ENCODE peak calls at places on chromosomes 7 and 10, in seven cellular contexts. Q is AG10803; R is CD4-positive, alpha-beta T cell; S is HCT116; B is nephron progenitor cell; H is colonic mucosa; L is AG04449. G is an unnamed sample.
A peak's percentile ranks its signal among the peaks of the same experiment; 100 is the strongest.

GRCh38 chr7:75704928-75705327 is 33.8 kb downstream of the HIP1 start:
- DNase-seq in Q (no peak), R (no peak), S (no peak), B (no peak), H (no peak), L (no peak), G (no peak)

GRCh38 chr10:88850712-88851111 is 932 bp downstream of the ANKRD22 start:
- DNase-seq in Q (no peak), R (no peak), S (no peak), B (no peak), H (no peak), L (no peak), G (no peak)

GRCh38 chr7:137656227-137656849 is 190.4 kb downstream of the DGKI start:
- DNase-seq in Q (peak; percentile 77), R (peak; percentile 50), S (peak; percentile 49), B (peak; percentile 82), H (peak; percentile 81), L (no peak), G (peak; percentile 60)

GRCh38 chr7:44057849-44058758 is 7.3 kb downstream of the PGAM2 start:
- DNase-seq in Q (no peak), R (peak; percentile 26), S (no peak), B (no peak), H (no peak), L (no peak), G (no peak)

GRCh38 chr10:101682172-101682825 is 12.7 kb downstream of the FBXW4 start:
- DNase-seq in Q (no peak), R (no peak), S (no peak), B (no peak), H (no peak), L (no peak), G (no peak)

GRCh38 chr10:78165617-78166016 is 132.0 kb downstream of the RPS24 start:
- DNase-seq in Q (no peak), R (no peak), S (peak; percentile 26), B (peak; percentile 18), H (no peak), L (no peak), G (no peak)

GRCh38 chr7:131507592-131508331 is 48.7 kb downstream of the PODXL start:
- DNase-seq in Q (peak; percentile 69), R (peak; percentile 85), S (peak; percentile 44), B (peak; percentile 86), H (peak; percentile 86), L (no peak), G (peak; percentile 83)

GRCh38 chr7:31776616-31777015 is 89.6 kb downstream of the PPP1R17 start:
- DNase-seq in Q (peak; percentile 82), R (no peak), S (no peak), B (no peak), H (no peak), L (no peak), G (no peak)

GRCh38 chr10:130740166-130740565 is 571.4 kb downstream of the TCERG1L start:
- DNase-seq in Q (no peak), R (peak; percentile 29), S (no peak), B (no peak), H (no peak), L (no peak), G (peak; percentile 2)
- TF ChIP-seq CTCF in Q (no peak), R (no peak), S (no peak), B (no peak), H (no peak), L (no peak), G (no peak)

DNA sequence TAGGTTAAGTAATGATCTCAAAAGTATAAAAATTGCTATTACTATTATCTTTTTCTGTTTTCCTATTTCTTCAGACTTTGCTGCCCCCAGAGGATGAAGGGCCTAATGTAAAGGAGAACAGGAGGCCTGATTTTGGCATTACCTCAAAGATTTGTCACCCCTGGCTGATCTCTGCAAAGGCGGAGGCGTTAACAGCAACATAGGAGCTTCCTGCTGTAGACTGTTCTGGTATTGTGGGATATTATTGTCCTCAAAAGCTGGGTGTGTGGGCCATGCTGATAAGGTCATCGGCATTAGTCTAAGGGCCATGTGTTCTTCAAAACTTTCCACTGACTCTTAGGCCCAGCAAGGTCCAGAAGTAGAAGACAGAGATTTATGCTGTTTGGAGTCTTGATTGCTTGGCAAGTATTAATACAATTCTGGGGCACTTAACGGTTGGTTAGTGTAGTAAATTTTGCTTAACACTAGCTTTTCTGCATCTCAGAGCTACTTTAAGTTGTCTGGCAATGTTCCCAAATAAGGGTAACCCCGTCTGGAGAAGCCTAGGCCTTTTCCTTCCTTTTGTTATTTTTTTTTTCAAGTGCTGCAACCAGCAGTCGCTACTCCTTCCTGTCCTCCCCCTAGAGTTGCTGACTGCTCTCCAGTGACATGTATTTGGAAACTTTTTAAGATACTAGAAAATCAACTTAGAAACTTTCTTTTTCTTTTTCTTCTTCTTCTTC is 14.0 kb upstream of the ENTPD1 start:
- DNase-seq in Q (no peak), R (no peak), S (no peak), B (no peak), H (peak; percentile 35), L (no peak), G (no peak)
- TF ChIP-seq CTCF in Q (no peak), R (no peak), S (peak; percentile 10), B (no peak), H (no peak), L (no peak), G (no peak)

GRCh38 chr7:106289848-106290247 is 5.1 kb upstream of the NAMPT start:
- DNase-seq in Q (peak; percentile 29), R (no peak), S (no peak), B (no peak), H (no peak), L (no peak), G (no peak)

GRCh38 chr7:106291247-106291646 is 6.5 kb upstream of the NAMPT start:
- DNase-seq in Q (no peak), R (no peak), S (no peak), B (no peak), H (no peak), L (no peak), G (no peak)

GRCh38 chr7:106290319-106290718 is 5.5 kb upstream of the NAMPT start:
- DNase-seq in Q (no peak), R (no peak), S (no peak), B (no peak), H (peak; percentile 84), L (no peak), G (no peak)

DNA sequence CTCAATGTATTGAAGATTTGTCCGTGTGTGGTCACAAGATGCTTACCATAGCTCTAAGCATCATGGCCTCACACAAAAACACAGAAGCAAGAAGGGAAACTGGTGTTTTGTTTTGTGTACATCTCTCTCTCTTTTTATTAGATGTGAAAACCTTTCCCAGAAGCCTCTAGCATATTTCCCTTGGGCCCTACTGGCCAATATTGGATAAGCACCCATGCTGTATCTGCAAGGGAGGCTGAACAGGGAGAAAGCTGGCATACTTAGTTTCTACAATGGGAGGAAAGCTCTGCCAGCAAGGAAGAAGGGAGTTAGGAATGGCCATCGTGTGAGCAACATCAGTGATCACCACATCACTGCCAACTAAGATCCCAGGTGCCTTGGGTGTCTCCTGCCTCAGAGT is 9.6 kb upstream of the NAMPT start:
- DNase-seq in Q (no peak), R (no peak), S (no peak), B (no peak), H (no peak), L (no peak), G (no peak)
- TF ChIP-seq CTCF in Q (peak; percentile 20), R (no peak), S (peak; percentile 41), B (no peak), H (no peak), L (no peak), G (no peak)

DNA sequence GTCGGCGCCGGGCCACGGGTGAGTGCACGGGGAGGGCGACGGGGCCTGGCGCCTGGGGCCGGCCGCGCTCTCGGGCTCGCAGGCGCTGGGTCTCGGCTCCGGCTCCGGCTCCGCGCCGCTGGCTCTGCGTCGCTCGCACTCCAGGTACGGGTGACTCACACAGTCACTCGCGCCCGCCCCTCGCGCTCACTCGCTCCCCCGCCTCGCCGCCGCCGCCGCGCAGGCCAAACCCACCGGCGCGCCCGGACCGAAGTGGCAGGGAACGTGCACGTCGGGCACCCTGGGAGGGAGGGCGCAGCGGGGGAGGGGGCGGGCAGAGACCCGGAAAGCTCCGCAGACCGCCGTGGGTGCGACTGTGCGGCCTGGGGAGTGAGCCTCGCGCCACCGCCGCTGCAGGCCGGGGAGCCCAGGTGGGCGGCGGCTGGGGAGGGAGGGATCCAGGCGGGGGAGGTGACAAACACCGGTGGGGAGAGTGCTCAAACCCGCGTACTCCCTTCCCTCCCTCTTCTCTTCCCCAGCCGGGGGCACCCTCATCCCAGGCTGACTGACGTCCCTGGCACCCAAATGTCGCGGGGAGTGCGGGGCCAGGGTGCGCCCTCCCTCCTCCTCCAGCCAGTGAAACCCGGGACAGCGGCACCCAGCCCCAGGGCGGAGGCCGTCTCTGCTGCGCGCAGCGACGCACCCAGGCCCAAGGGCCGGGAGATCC is 277.0 kb upstream of the NEBL start:
- DNase-seq in Q (no peak), R (no peak), S (peak; percentile 63), B (peak; percentile 73), H (peak; percentile 65), L (no peak), G (peak; percentile 43)
- TF ChIP-seq CTCF in Q (no peak), R (no peak), S (no peak), B (no peak), H (no peak), L (no peak), G (no peak)

DNA sequence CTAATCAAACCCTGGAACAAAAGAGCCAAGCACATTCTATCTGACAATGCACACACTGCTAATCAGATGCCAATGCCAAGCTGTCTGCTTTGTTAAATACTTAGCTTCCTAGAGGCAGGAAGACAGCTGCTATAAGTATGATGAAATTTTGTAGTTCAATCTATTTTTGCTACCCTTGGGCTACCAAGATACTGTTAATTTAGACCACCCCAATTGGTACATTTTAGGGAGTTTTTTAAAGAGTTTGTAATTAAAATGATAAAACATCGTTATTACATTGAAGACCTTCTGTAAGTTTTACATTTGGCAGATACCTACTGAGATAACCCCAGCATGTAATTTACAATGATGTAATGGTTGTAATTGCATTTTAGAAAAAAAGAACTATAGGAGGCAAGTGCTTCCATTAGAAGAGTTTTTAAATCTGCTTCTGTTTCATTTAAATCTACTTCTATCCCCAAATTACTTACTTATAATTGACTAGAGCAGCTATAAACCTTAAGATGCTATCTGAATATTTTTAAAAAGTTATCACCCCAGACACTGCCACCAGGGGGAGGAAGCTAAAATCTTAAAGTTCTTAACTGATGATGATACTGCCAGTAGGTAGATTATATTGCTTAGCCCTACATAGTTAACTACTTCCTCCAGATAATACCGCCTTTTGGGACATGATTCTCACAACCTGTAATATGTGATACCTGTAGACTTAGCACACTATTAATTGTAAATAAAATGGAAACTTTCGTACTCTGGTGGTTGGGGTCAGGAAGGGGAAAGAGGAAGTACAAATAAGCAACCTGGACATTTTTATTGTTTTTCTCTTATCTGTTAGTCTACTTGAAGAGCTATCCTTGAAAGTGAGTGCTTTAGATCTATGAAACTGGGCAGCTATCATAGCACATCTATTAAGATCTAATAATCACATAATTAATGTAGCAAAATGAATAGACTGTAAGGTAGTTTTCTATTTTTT is 268.8 kb downstream of the ADK start:
- DNase-seq in Q (peak; percentile 22), R (no peak), S (peak; percentile 10), B (no peak), H (peak; percentile 24), L (no peak), G (no peak)
- TF ChIP-seq CTCF in Q (peak; percentile 52), R (peak; percentile 74), S (peak; percentile 65), B (no peak), H (peak; percentile 32), L (peak; percentile 3), G (peak; percentile 74)

GRCh38 chr7:28144266-28144665 is 36.3 kb downstream of the JAZF1 start:
- DNase-seq in Q (no peak), R (no peak), S (no peak), B (peak; percentile 38), H (no peak), L (no peak), G (no peak)
- TF ChIP-seq CTCF in Q (no peak), R (no peak), S (peak; percentile 9), B (peak; percentile 29), H (no peak), L (no peak), G (no peak)